ENCODE peak calls at places on chromosome 9, in five cellular contexts. R, N, D, V and U are unnamed samples.
A peak's percentile ranks its signal among the peaks of the same experiment; 100 is the strongest.

GRCh38 chr9:131839281-131840084 is 99.6 kb upstream of the RAPGEF1 start:
- ATAC-seq in R (no peak), N (peak; percentile 84), D (peak; percentile 79), V (no peak), U (peak; percentile 92)

GRCh38 chr9:126985870-126986498 is 71.4 kb downstream of the RALGPS1 start:
- ATAC-seq in R (peak; percentile 82), N (peak; percentile 77), D (peak; percentile 81), V (peak; percentile 47), U (peak; percentile 90)

GRCh38 chr9:126170286-126170823 is 156.3 kb upstream of the MVB12B start:
- ATAC-seq in R (no peak), N (no peak), D (no peak), V (no peak), U (no peak)

GRCh38 chr9:19732570-19732969 is 56.3 kb downstream of the SLC24A2 start:
- ATAC-seq in R (no peak), N (no peak), D (no peak), V (no peak), U (no peak)

GRCh38 chr9:136679431-136679941 is 7.8 kb downstream of the AGPAT2 start:
- ATAC-seq in R (peak; percentile 42), N (no peak), D (no peak), V (peak; percentile 56), U (no peak)

GRCh38 chr9:117744390-117744789 is 40.2 kb downstream of the TLR4 start:
- ATAC-seq in R (no peak), N (no peak), D (no peak), V (no peak), U (no peak)

GRCh38 chr9:123373447-123373923 is 17.5 kb downstream of the CRB2 start:
- ATAC-seq in R (no peak), N (no peak), D (no peak), V (no peak), U (no peak)

GRCh38 chr9:93037476-93037971 is 21.0 kb upstream of the SUSD3 start:
- ATAC-seq in R (peak; percentile 43), N (no peak), D (no peak), V (peak; percentile 62), U (peak; percentile 5)

GRCh38 chr9:29319727-29320513 is 1746.6 kb upstream of the C9orf72 start:
- ATAC-seq in R (no peak), N (peak; percentile 27), D (no peak), V (no peak), U (no peak)

GRCh38 chr9:115015018-115015635 is 84.7 kb upstream of the TNFSF8 start:
- ATAC-seq in R (peak; percentile 67), N (no peak), D (no peak), V (peak; percentile 78), U (no peak)

GRCh38 chr9:100346836-100347235 is 5.9 kb downstream of the TEX10 start:
- ATAC-seq in R (peak; percentile 70), N (no peak), D (no peak), V (peak; percentile 75), U (no peak)

GRCh38 chr9:100401042-100401441 is 25.9 kb upstream of the MSANTD3 start:
- ATAC-seq in R (no peak), N (no peak), D (no peak), V (no peak), U (no peak)

GRCh38 chr9:117681827-117682226 is 22.4 kb upstream of the TLR4 start:
- ATAC-seq in R (no peak), N (no peak), D (no peak), V (no peak), U (no peak)

GRCh38 chr9:98034593-98035546 is 21.7 kb upstream of the NANS start:
- ATAC-seq in R (peak; percentile 80), N (peak; percentile 100), D (peak; percentile 99), V (peak; percentile 96), U (peak; percentile 99)

GRCh38 chr9:99954841-99955240 is 48.4 kb downstream of the STX17 start:
- ATAC-seq in R (no peak), N (no peak), D (no peak), V (no peak), U (peak; percentile 91)

GRCh38 chr9:2227468-2227867 is 212.3 kb downstream of the SMARCA2 start:
- ATAC-seq in R (no peak), N (no peak), D (no peak), V (no peak), U (no peak)

GRCh38 chr9:37529111-37529510 is 43.4 kb downstream of the POLR1E start:
- ATAC-seq in R (peak; percentile 27), N (peak; percentile 81), D (peak; percentile 66), V (peak; percentile 31), U (peak; percentile 78)

GRCh38 chr9:18775969-18776368 is 257.0 kb downstream of the SAXO1 start:
- ATAC-seq in R (no peak), N (no peak), D (no peak), V (no peak), U (no peak)

GRCh38 chr9:130770679-130771442 is 64.2 kb upstream of the ABL1 start:
- ATAC-seq in R (peak; percentile 70), N (peak; percentile 60), D (peak; percentile 64), V (peak; percentile 82), U (peak; percentile 77)

GRCh38 chr9:88605500-88606172 is 70.7 kb downstream of the NXNL2 start:
- ATAC-seq in R (peak; percentile 86), N (no peak), D (no peak), V (peak; percentile 16), U (no peak)

GRCh38 chr9:112241491-112241890 is 66.4 kb upstream of the SUSD1 start:
- ATAC-seq in R (no peak), N (no peak), D (no peak), V (no peak), U (no peak)

GRCh38 chr9:19677929-19678328 is 110.9 kb downstream of the SLC24A2 start:
- ATAC-seq in R (no peak), N (no peak), D (no peak), V (no peak), U (no peak)